ENCODE peak calls at places on chromosomes 12 and 14, in seven cellular contexts. H is HS-5; L is NCI-H226; B is HEK293T; Z is renal cortical epithelial cell; G is stimulated activated CD8-positive, alpha-beta memory T cell treated with anti-CD3 and anti-CD28 coated beads, Interleukin-7, amount 100 ng/mL, for 24 hours; V is HFF-Myc. D is an unnamed sample.

GRCh38 chr14:77144412-77145115 is 3.0 kb upstream of the ZDHHC22 start:
- DNase-seq in H (no peak), L (no peak), B (no peak), Z (no peak), G (no peak), V (no peak), D (no peak)

GRCh38 chr12:20492251-20492728 is 124.0 kb downstream of the PDE3A start:
- DNase-seq in H (peak; percentile 51), L (no peak), B (no peak), Z (peak; percentile 52), G (no peak), V (peak; percentile 40), D (no peak)

GRCh38 chr12:16492240-16492639 is 113.7 kb downstream of the LMO3 start:
- DNase-seq in H (no peak), L (no peak), B (no peak), Z (no peak), G (no peak), V (no peak), D (no peak)

GRCh38 chr14:94115068-94115591 is 4.6 kb downstream of the IFI27 start:
- DNase-seq in H (no peak), L (no peak), B (no peak), Z (no peak), G (no peak), V (no peak), D (no peak)

GRCh38 chr12:86389949-86390348 is 133.8 kb upstream of the MGAT4C start:
- DNase-seq in H (no peak), L (no peak), B (no peak), Z (peak; percentile 1), G (no peak), V (no peak), D (no peak)

GRCh38 chr12:132955094-132955932 is 793 bp downstream of the ZNF605 start:
- DNase-seq in H (peak; percentile 30), L (no peak), B (peak; percentile 20), Z (peak; percentile 43), G (no peak), V (peak; percentile 14), D (no peak)

GRCh38 chr12:43349863-43350262 is 202.1 kb downstream of the ADAMTS20 start:
- DNase-seq in H (no peak), L (no peak), B (no peak), Z (peak; percentile 33), G (no peak), V (no peak), D (no peak)

GRCh38 chr12:104799458-104799857 is 158.6 kb downstream of the SLC41A2 start:
- DNase-seq in H (no peak), L (no peak), B (no peak), Z (no peak), G (no peak), V (no peak), D (no peak)

GRCh38 chr12:108935165-108935564 is 55.3 kb downstream of the DAO start:
- DNase-seq in H (no peak), L (no peak), B (no peak), Z (no peak), G (no peak), V (no peak), D (no peak)

GRCh38 chr12:31234955-31235867 is 90.7 kb downstream of the SINHCAF start:
- DNase-seq in H (no peak), L (no peak), B (peak; percentile 66), Z (peak; percentile 28), G (no peak), V (no peak), D (no peak)

GRCh38 chr12:121214171-121214777 is 4.3 kb downstream of the P2RX4 start:
- DNase-seq in H (peak; percentile 75), L (peak; percentile 62), B (no peak), Z (peak; percentile 77), G (no peak), V (no peak), D (peak; percentile 12)

GRCh38 chr14:96039633-96040311 is 610 bp downstream of the C14orf132 start:
- DNase-seq in H (no peak), L (no peak), B (peak; percentile 27), Z (no peak), G (no peak), V (no peak), D (no peak)

GRCh38 chr12:107368586-107368985 is 275.2 kb upstream of the CRY1 start:
- DNase-seq in H (no peak), L (no peak), B (no peak), Z (no peak), G (no peak), V (no peak), D (no peak)

GRCh38 chr12:113232787-113233585 is 11.7 kb downstream of the TPCN1 start:
- DNase-seq in H (no peak), L (no peak), B (no peak), Z (no peak), G (no peak), V (no peak), D (no peak)

GRCh38 chr12:11158885-11159444 is 12.0 kb upstream of the SMIM10L1 start:
- DNase-seq in H (no peak), L (no peak), B (no peak), Z (no peak), G (no peak), V (no peak), D (no peak)

GRCh38 chr12:105418232-105418631 is 87.7 kb downstream of the C12orf75 start:
- DNase-seq in H (peak; percentile 91), L (peak; percentile 98), B (no peak), Z (peak; percentile 93), G (no peak), V (peak; percentile 66), D (no peak)

GRCh38 chr14:96748371-96748770 is 48.8 kb upstream of the VRK1 start:
- DNase-seq in H (no peak), L (no peak), B (no peak), Z (no peak), G (no peak), V (no peak), D (no peak)

GRCh38 chr12:11944321-11944720 is 126.4 kb upstream of the BCL2L14 start:
- DNase-seq in H (no peak), L (no peak), B (no peak), Z (no peak), G (no peak), V (no peak), D (no peak)

GRCh38 chr12:48903982-48904411 is 21.3 kb downstream of the FKBP11 start:
- DNase-seq in H (no peak), L (no peak), B (peak; percentile 90), Z (peak; percentile 80), G (peak; percentile 72), V (peak; percentile 72), D (peak; percentile 35)

GRCh38 chr14:103528512-103529382 is at the start of gene TRMT61A:
- DNase-seq in H (peak; percentile 48), L (peak; percentile 64), B (peak; percentile 94), Z (peak; percentile 78), G (peak; percentile 44), V (peak; percentile 80), D (peak; percentile 40)

GRCh38 chr14:96040836-96041371 is 1.7 kb downstream of the C14orf132 start:
- DNase-seq in H (no peak), L (no peak), B (no peak), Z (no peak), G (no peak), V (no peak), D (no peak)

GRCh38 chr12:9604288-9604687 is 3.4 kb downstream of the KLRB1 start:
- DNase-seq in H (no peak), L (no peak), B (no peak), Z (no peak), G (no peak), V (peak; percentile 56), D (no peak)

GRCh38 chr12:66020481-66020880 is 110.1 kb downstream of the LLPH start:
- DNase-seq in H (no peak), L (no peak), B (no peak), Z (no peak), G (no peak), V (no peak), D (no peak)

GRCh38 chr14:62462996-62463395 is 582.3 kb downstream of the KCNH5 start:
- DNase-seq in H (no peak), L (no peak), B (no peak), Z (no peak), G (no peak), V (no peak), D (no peak)

GRCh38 chr14:97180304-97181200 is 383.4 kb downstream of the VRK1 start:
- DNase-seq in H (no peak), L (no peak), B (no peak), Z (peak; percentile 64), G (no peak), V (no peak), D (no peak)

GRCh38 chr14:76995279-76996035 is 33.1 kb downstream of the IRF2BPL start:
- DNase-seq in H (no peak), L (no peak), B (no peak), Z (peak; percentile 47), G (no peak), V (no peak), D (no peak)

GRCh38 chr14:42429401-42429800 is 822.7 kb downstream of the LRFN5 start:
- DNase-seq in H (no peak), L (peak; percentile 7), B (no peak), Z (no peak), G (no peak), V (no peak), D (no peak)

GRCh38 chr14:71021347-71022014 is 114.2 kb downstream of the PCNX1 start:
- DNase-seq in H (peak; percentile 61), L (peak; percentile 55), B (no peak), Z (peak; percentile 58), G (no peak), V (peak; percentile 53), D (no peak)

GRCh38 chr12:119412811-119413794 is 78.6 kb downstream of the CCDC60 start:
- DNase-seq in H (no peak), L (peak; percentile 18), B (peak; percentile 61), Z (peak; percentile 56), G (no peak), V (peak; percentile 3), D (no peak)

GRCh38 chr14:75805646-75806045 is 144.6 kb downstream of the TTLL5 start:
- DNase-seq in H (no peak), L (no peak), B (no peak), Z (no peak), G (no peak), V (no peak), D (no peak)

GRCh38 chr14:105690671-105691070 is 164.3 kb downstream of the TMEM121 start:
- DNase-seq in H (no peak), L (no peak), B (no peak), Z (no peak), G (no peak), V (no peak), D (no peak)

GRCh38 chr14:92704036-92704804 is 44.2 kb downstream of the LGMN start:
- DNase-seq in H (no peak), L (no peak), B (no peak), Z (no peak), G (no peak), V (no peak), D (peak; percentile 18)

GRCh38 chr14:100294963-100295330 is 11.3 kb downstream of the SLC25A29 start:
- DNase-seq in H (no peak), L (no peak), B (no peak), Z (no peak), G (no peak), V (no peak), D (no peak)

GRCh38 chr12:116026768-116027550 is 250.5 kb downstream of the MED13L start:
- DNase-seq in H (no peak), L (no peak), B (no peak), Z (peak; percentile 12), G (no peak), V (no peak), D (no peak)

GRCh38 chr14:96304956-96305355 is 48.9 kb downstream of the BDKRB1 start:
- DNase-seq in H (no peak), L (no peak), B (peak; percentile 21), Z (peak; percentile 32), G (no peak), V (no peak), D (no peak)

GRCh38 chr12:93252221-93252620 is 125.5 kb upstream of the NUDT4 start:
- DNase-seq in H (no peak), L (no peak), B (no peak), Z (no peak), G (no peak), V (no peak), D (no peak)

GRCh38 chr14:75404843-75405242 is 23.0 kb upstream of the JDP2 start:
- DNase-seq in H (no peak), L (no peak), B (no peak), Z (no peak), G (no peak), V (no peak), D (no peak)

GRCh38 chr14:74459289-74459946 is 33.4 kb upstream of the SYNDIG1L start:
- DNase-seq in H (peak; percentile 37), L (peak; percentile 28), B (peak; percentile 69), Z (peak; percentile 13), G (peak; percentile 2), V (peak; percentile 42), D (no peak)